ENCODE peak calls at places on chromosomes 11 and 22, in seven cellular contexts. Z is A549, T is body of pancreas, I is left lung, J is right lobe of liver, H is heart right ventricle, D is heart left ventricle. G is an unnamed sample.

GRCh38 chr11:112225753-112226061 is 521 bp upstream of the PTS start:
- DNase-seq in Z (no peak), T (no peak), I (no peak), J (no peak), H (no peak), D (no peak), G (no peak)

GRCh38 chr11:15903246-15903645 is 453.1 kb downstream of the SOX6 start:
- DNase-seq in Z (no peak), T (no peak), I (no peak), J (peak), H (no peak), D (no peak), G (no peak)

GRCh38 chr11:23284626-23285025 is 424.4 kb upstream of the CCDC179 start:
- DNase-seq in Z (no peak), T (no peak), I (no peak), J (no peak), H (no peak), D (no peak), G (no peak)

GRCh38 chr11:28536504-28537267 is 428.5 kb downstream of the METTL15 start:
- DNase-seq in Z (no peak), T (no peak), I (no peak), J (no peak), H (no peak), D (no peak), G (no peak)

GRCh38 chr11:32792948-32793475 is 1.4 kb downstream of the CCDC73 start:
- DNase-seq in Z (peak), T (peak), I (no peak), J (peak), H (peak), D (no peak), G (peak)

GRCh38 chr22:45842141-45842831 is 134.7 kb downstream of the WNT7B start:
- DNase-seq in Z (no peak), T (no peak), I (no peak), J (no peak), H (no peak), D (no peak), G (no peak)

GRCh38 chr11:124707813-124708212 is 31.9 kb upstream of the NRGN start:
- DNase-seq in Z (no peak), T (no peak), I (no peak), J (no peak), H (no peak), D (no peak), G (no peak)

GRCh38 chr11:111331711-111332479 is 33.5 kb downstream of the POU2AF3 start:
- DNase-seq in Z (no peak), T (no peak), I (no peak), J (no peak), H (no peak), D (no peak), G (no peak)

GRCh38 chr11:16000065-16000464 is 356.3 kb downstream of the SOX6 start:
- DNase-seq in Z (no peak), T (no peak), I (no peak), J (no peak), H (no peak), D (no peak), G (no peak)

GRCh38 chr11:40924915-40925314 is 534.5 kb downstream of the LRRC4C start:
- DNase-seq in Z (no peak), T (no peak), I (no peak), J (no peak), H (no peak), D (no peak), G (no peak)

GRCh38 chr11:47714554-47715081 is 551 bp downstream of the AGBL2 start:
- DNase-seq in Z (peak), T (no peak), I (no peak), J (peak), H (no peak), D (no peak), G (no peak)

GRCh38 chr11:112304914-112305313 is 44.3 kb upstream of the PLET1 start:
- DNase-seq in Z (no peak), T (no peak), I (no peak), J (no peak), H (no peak), D (no peak), G (no peak)

GRCh38 chr11:95092549-95093324 is 3.1 kb downstream of the ENDOD1 start:
- DNase-seq in Z (peak), T (no peak), I (no peak), J (no peak), H (no peak), D (no peak), G (no peak)

GRCh38 chr11:76233936-76234703 is 27.8 kb upstream of the WNT11 start:
- DNase-seq in Z (no peak), T (peak), I (peak), J (peak), H (peak), D (peak), G (no peak)

GRCh38 chr22:35104491-35104890 is 38.5 kb downstream of the ISX start:
- DNase-seq in Z (no peak), T (no peak), I (no peak), J (no peak), H (no peak), D (no peak), G (no peak)

GRCh38 chr11:83724704-83725114 is 438.5 kb upstream of the CCDC90B start:
- DNase-seq in Z (peak), T (peak), I (peak), J (peak), H (peak), D (no peak), G (no peak)

GRCh38 chr11:83816572-83817187 is 530.5 kb upstream of the CCDC90B start:
- DNase-seq in Z (peak), T (no peak), I (no peak), J (no peak), H (no peak), D (no peak), G (no peak)

GRCh38 chr11:74683941-74684481 is 47.2 kb downstream of the CHRDL2 start:
- DNase-seq in Z (no peak), T (no peak), I (no peak), J (no peak), H (no peak), D (no peak), G (no peak)

GRCh38 chr11:71239581-71239980 is 12.8 kb downstream of the SHANK2 start:
- DNase-seq in Z (no peak), T (no peak), I (no peak), J (peak), H (no peak), D (no peak), G (no peak)

GRCh38 chr11:134503596-134503995 is 91.6 kb upstream of the B3GAT1 start:
- DNase-seq in Z (no peak), T (no peak), I (peak), J (no peak), H (no peak), D (no peak), G (no peak)

GRCh38 chr11:12482839-12483238 is 105.5 kb downstream of the PARVA start:
- DNase-seq in Z (no peak), T (peak), I (peak), J (peak), H (peak), D (no peak), G (no peak)

GRCh38 chr11:15824060-15824459 is 532.3 kb downstream of the SOX6 start:
- DNase-seq in Z (no peak), T (no peak), I (no peak), J (no peak), H (no peak), D (no peak), G (no peak)

DNA sequence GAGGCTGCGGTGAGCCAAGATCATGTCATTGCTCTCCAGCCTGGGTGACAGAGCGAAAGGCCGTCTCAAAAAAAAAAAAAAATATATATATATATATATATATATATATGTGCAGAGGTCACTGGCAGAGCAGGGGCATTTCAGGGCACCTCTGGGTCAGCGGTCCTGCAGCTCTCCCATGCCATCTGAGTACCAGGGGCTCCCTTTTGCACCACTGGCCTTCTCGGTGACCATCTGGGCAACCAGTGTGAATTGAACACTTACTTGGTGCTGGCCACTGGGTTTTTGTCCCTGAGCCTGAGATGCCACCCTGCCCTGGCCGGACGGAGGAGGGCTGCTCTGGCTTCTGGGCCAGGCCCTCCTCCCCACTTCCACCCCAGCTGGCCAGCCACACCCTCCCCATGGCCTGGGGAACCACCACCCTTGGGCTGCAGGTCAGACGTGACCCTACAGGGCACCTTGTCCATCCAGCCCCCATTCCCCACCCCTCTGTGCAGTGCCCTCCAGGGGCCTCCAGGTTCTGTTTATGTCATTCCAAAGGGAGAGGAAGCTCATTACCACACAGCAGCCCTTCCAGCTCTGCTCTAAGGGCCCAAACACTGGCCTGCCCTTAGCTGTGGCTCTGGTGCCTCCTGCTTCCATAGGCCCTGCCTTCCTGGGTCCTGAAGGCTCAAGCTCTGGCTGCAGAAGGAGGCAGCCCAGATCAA is 10.3 kb downstream of the MAPK8IP1 start:
- DNase-seq in Z (no peak), T (no peak), I (no peak), J (no peak), H (no peak), D (peak), G (no peak)
- H3K27ac ChIP-seq in Z (no peak), T (no peak), I (no peak), J (no peak), H (no peak), D (no peak), G (no peak)

GRCh38 chr11:130814440-130815073 is 101.7 kb downstream of the SNX19 start:
- DNase-seq in Z (no peak), T (no peak), I (no peak), J (no peak), H (no peak), D (no peak), G (no peak)
- H3K27ac ChIP-seq in Z (no peak), T (no peak), I (no peak), J (no peak), H (no peak), D (no peak), G (no peak)

GRCh38 chr11:17682848-17683247 is 36.5 kb upstream of the MYOD1 start:
- DNase-seq in Z (no peak), T (no peak), I (no peak), J (no peak), H (no peak), D (no peak), G (no peak)
- H3K27ac ChIP-seq in Z (peak), T (peak), I (no peak), J (no peak), H (no peak), D (no peak), G (no peak)

GRCh38 chr11:44728085-44728410 is 1.3 kb downstream of the TSPAN18 start:
- DNase-seq in Z (no peak), T (no peak), I (no peak), J (no peak), H (no peak), D (no peak), G (no peak)
- H3K27ac ChIP-seq in Z (peak), T (no peak), I (no peak), J (no peak), H (peak), D (peak), G (peak)

DNA sequence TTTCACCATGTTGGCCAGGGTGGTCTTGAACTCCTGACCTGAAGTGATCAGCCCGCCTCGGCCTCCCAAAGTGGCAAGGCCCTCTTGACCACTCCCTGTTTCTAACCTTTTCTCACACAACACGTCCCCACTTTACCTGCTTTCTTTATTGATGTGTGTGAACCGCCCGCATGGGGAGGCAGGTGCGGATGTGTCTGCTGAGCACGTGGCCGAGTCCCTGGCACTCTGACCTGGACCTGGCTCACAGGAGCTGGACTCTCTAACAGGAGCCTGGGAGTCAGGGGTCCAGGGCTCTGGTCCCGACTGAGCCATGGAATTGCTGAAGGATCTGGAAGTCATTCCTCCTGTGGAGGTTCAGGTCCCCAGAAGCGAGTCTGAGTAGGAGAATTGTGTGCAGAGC is 40.0 kb downstream of the C11orf96 start:
- DNase-seq in Z (no peak), T (no peak), I (no peak), J (no peak), H (no peak), D (no peak), G (no peak)
- H3K27ac ChIP-seq in Z (no peak), T (no peak), I (no peak), J (no peak), H (no peak), D (no peak), G (no peak)

GRCh38 chr11:3781423-3781822 is 15.9 kb downstream of the NUP98 start:
- DNase-seq in Z (no peak), T (no peak), I (no peak), J (no peak), H (no peak), D (no peak), G (no peak)

GRCh38 chr11:3782963-3783362 is 14.4 kb downstream of the NUP98 start:
- DNase-seq in Z (no peak), T (no peak), I (no peak), J (peak), H (no peak), D (no peak), G (no peak)

DNA sequence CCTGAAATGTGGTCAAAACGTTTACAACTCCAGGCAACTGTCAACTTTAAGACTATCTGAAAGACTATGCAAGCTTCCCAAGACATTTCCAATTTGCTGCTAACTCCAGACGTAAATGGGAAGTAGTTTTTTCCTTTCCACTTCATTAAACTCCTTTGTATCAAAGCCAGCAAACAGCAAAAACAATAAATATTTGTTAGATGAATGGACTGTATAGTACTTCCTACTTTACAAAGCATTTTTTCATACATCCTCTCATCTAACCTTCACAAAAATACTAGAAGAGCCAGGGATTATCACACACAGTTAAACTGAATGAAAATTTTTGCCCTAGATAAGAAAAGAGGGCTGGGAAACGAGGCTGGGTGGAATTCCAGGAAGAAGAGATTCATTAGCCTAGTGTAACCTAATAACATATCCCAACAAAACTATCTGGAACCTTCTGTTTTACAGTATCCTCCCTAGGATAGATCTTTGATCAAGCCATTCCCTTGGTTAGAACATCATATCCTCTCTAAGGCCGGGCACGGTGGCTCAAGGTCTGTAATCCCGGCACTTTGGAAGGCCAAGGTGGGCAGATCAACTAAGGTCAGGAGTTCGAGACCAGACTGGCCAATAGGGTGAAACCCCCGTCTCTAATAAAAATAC is 10.4 kb downstream of the NUP98 start:
- DNase-seq in Z (no peak), T (no peak), I (no peak), J (peak), H (no peak), D (no peak), G (no peak)
- H3K27ac ChIP-seq in Z (no peak), T (peak), I (no peak), J (peak), H (no peak), D (no peak), G (peak)